ENCODE peak calls at places on chromosomes 4 and X, in ten cellular contexts. Z is AG08396, S is nucleus accumbens, B is KBM-7, R is GM04503, F is AG08395, T is smooth muscle cell of the brain vasculature, E is AG09309, W is H4, H is nephron progenitor cell. I is an unnamed sample.

GRCh38 chr4:94559351-94559806 is 107.6 kb downstream of the PDLIM5 start:
- DNase-seq in W (no peak), B (no peak), R (no peak), Z (no peak), H (no peak), S (no peak), F (peak; percentile 35), T (no peak), E (no peak), I (no peak)

GRCh38 chr4:57119054-57119651 is 9.0 kb upstream of the IGFBP7 start:
- DNase-seq in F (peak; percentile 94), R (peak; percentile 86), Z (peak; percentile 87), T (peak; percentile 85), W (peak; percentile 84), H (no peak), S (no peak), E (peak; percentile 90), B (no peak), I (no peak)

GRCh38 chr4:176270669-176271068 is 1.6 kb upstream of the ASB5 start:
- DNase-seq in H (peak; percentile 4), Z (peak; percentile 88), R (peak; percentile 97), S (no peak), E (peak; percentile 96), T (peak; percentile 57), W (peak; percentile 96), B (no peak), F (peak; percentile 94), I (no peak)

GRCh38 chr4:168960716-168961115 is 49.3 kb downstream of the CBR4 start:
- DNase-seq in E (no peak), Z (no peak), W (no peak), T (no peak), S (no peak), R (no peak), F (no peak), B (no peak), H (no peak), I (no peak)

GRCh38 chr4:166091914-166092510 is 219.0 kb downstream of the TLL1 start:
- DNase-seq in R (peak; percentile 1), B (peak; percentile 37), Z (peak; percentile 18), W (peak; percentile 43), F (peak; percentile 21), E (peak; percentile 1), H (no peak), S (no peak), T (peak; percentile 9), I (peak; percentile 44)

GRCh38 chr4:70667710-70668535 is 1.6 kb upstream of the JCHAIN start:
- DNase-seq in B (no peak), W (no peak), S (no peak), E (peak; percentile 21), T (no peak), H (no peak), R (peak; percentile 31), Z (no peak), F (peak; percentile 41), I (no peak)

GRCh38 chr4:88592600-88593448 is 544 bp downstream of the HERC3 start:
- DNase-seq in E (no peak), W (peak; percentile 66), T (no peak), F (peak; percentile 90), Z (peak; percentile 94), H (peak; percentile 69), S (peak; percentile 48), R (no peak), B (peak; percentile 85), I (peak; percentile 81)

GRCh38 chr4:84870398-84871163 is 95.9 kb downstream of the WDFY3 start:
- DNase-seq in E (no peak), B (peak; percentile 4), W (peak; percentile 11), T (no peak), R (no peak), F (peak; percentile 53), Z (peak; percentile 28), S (no peak), H (no peak), I (no peak)

GRCh38 chrX:28058906-28059305 is 77.7 kb upstream of the DCAF8L1 start:
- DNase-seq in Z (no peak), T (no peak), R (no peak), H (no peak), B (peak; percentile 18), W (peak; percentile 38), F (no peak), E (no peak), S (no peak), I (no peak)

GRCh38 chr4:2537011-2537830 is 774 bp downstream of the FAM193A start:
- DNase-seq in R (no peak), H (no peak), F (peak; percentile 29), T (no peak), Z (peak; percentile 56), E (no peak), W (no peak), B (peak; percentile 55), S (no peak), I (peak; percentile 67)

GRCh38 chrX:17737707-17738001 is 361 bp downstream of the SCML1 start:
- DNase-seq in E (no peak), W (no peak), B (peak; percentile 7), T (no peak), H (peak; percentile 42), R (no peak), Z (no peak), S (no peak), F (no peak), I (no peak)

GRCh38 chrX:8036914-8037313 is 109.7 kb upstream of the PNPLA4 start:
- DNase-seq in E (no peak), W (no peak), H (no peak), F (no peak), S (no peak), B (no peak), Z (no peak), R (no peak), T (no peak), I (no peak)

GRCh38 chrX:44495091-44495490 is 47.6 kb downstream of the FUNDC1 start:
- DNase-seq in W (no peak), F (no peak), Z (no peak), E (no peak), T (no peak), S (no peak), R (no peak), H (no peak), B (no peak), I (no peak)

GRCh38 chrX:46268429-46268828 is 276.8 kb downstream of the ZNF674 start:
- DNase-seq in B (peak; percentile 21), H (no peak), W (peak; percentile 68), Z (no peak), R (no peak), S (no peak), E (no peak), F (no peak), T (no peak), I (no peak)

GRCh38 chrX:38614485-38614884 is 53.1 kb downstream of the TSPAN7 start:
- DNase-seq in Z (no peak), F (no peak), H (no peak), R (no peak), W (no peak), T (no peak), B (no peak), E (no peak), S (no peak), I (no peak)

GRCh38 chrX:150050387-150050786 is 112.1 kb upstream of the EOLA2 start:
- DNase-seq in E (no peak), F (no peak), S (no peak), H (no peak), Z (no peak), T (no peak), W (no peak), B (no peak), R (no peak), I (peak; percentile 0)

GRCh38 chr4:677431-678293 is 3.3 kb downstream of the MYL5 start:
- DNase-seq in F (no peak), E (no peak), R (no peak), W (no peak), T (no peak), H (no peak), B (no peak), S (no peak), Z (no peak), I (peak; percentile 82)

GRCh38 chrX:40303256-40304077 is 205.7 kb upstream of the BCOR start:
- DNase-seq in H (no peak), F (no peak), E (no peak), R (no peak), B (peak; percentile 93), T (no peak), Z (no peak), S (no peak), W (no peak), I (peak; percentile 51)

GRCh38 chr4:124095596-124095995 is 616.9 kb downstream of the ANKRD50 start:
- DNase-seq in E (no peak), R (no peak), S (no peak), T (no peak), W (no peak), H (no peak), Z (no peak), F (no peak), B (no peak), I (no peak)

GRCh38 chr4:7156273-7157139 is 35.8 kb upstream of the SORCS2 start:
- DNase-seq in Z (peak; percentile 69), S (no peak), T (no peak), F (peak; percentile 60), W (no peak), E (no peak), R (no peak), B (no peak), H (peak; percentile 60), I (no peak)